ENCODE peak calls at places on chromosomes 5 and 9, in four cellular contexts. X is choroid plexus epithelial cell, U is A549, J is mucosa of descending colon. R is an unnamed sample.

GRCh38 chr5:57432876-57433275 is 49.7 kb downstream of the ACTBL2 start:
- DNase-seq in X (peak), U (peak), J (no peak), R (no peak)

GRCh38 chr5:14112998-14113652 is 30.0 kb upstream of the TRIO start:
- DNase-seq in X (no peak), U (peak), J (peak), R (no peak)

GRCh38 chr5:168532471-168532870 is 3.4 kb downstream of the FBLL1 start:
- DNase-seq in X (no peak), U (no peak), J (no peak), R (no peak)

GRCh38 chr9:36840895-36841536 is 193.1 kb downstream of the PAX5 start:
- DNase-seq in X (no peak), U (no peak), J (no peak), R (no peak)

GRCh38 chr5:172407241-172407691 is 47.1 kb downstream of the SH3PXD2B start:
- DNase-seq in X (no peak), U (no peak), J (no peak), R (no peak)

GRCh38 chr9:113807173-113808061 is 68.7 kb upstream of the ZNF618 start:
- DNase-seq in X (peak), U (peak), J (peak), R (no peak)

GRCh38 chr5:81187885-81188284 is 45.2 kb upstream of the CKMT2 start:
- DNase-seq in X (no peak), U (no peak), J (peak), R (no peak)

GRCh38 chr5:103808464-103809106 is 246.0 kb upstream of the NUDT12 start:
- DNase-seq in X (peak), U (peak), J (peak), R (no peak)

GRCh38 chr9:132672413-132672690 is 2.1 kb downstream of the GTF3C4 start:
- DNase-seq in X (no peak), U (peak), J (no peak), R (no peak)

GRCh38 chr9:111038336-111039202 is at the start of gene LPAR1:
- DNase-seq in X (peak), U (peak), J (peak), R (peak)

GRCh38 chr9:292915-293314 is 78.2 kb downstream of the DOCK8 start:
- DNase-seq in X (no peak), U (no peak), J (no peak), R (no peak)

GRCh38 chr9:8734760-8735159 is 935.2 kb upstream of the DMAC1 start:
- DNase-seq in X (no peak), U (peak), J (no peak), R (no peak)

GRCh38 chr5:159802661-159803060 is 113.6 kb upstream of the ADRA1B start:
- DNase-seq in X (no peak), U (no peak), J (no peak), R (no peak)

GRCh38 chr9:6788175-6789016 is 30.6 kb downstream of the KDM4C start:
- DNase-seq in X (peak), U (peak), J (peak), R (no peak)

GRCh38 chr5:177416334-177416733 is 7.0 kb upstream of the F12 start:
- DNase-seq in X (peak), U (peak), J (no peak), R (no peak)

GRCh38 chr9:135905380-135906282 is 1.7 kb downstream of the CAMSAP1 start:
- DNase-seq in X (no peak), U (no peak), J (no peak), R (no peak)

GRCh38 chr9:84953797-84954695 is 284.5 kb downstream of the NTRK2 start:
- DNase-seq in X (peak), U (peak), J (peak), R (peak)

GRCh38 chr5:22928821-22929482 is 75.8 kb upstream of the CDH12 start:
- DNase-seq in X (peak), U (no peak), J (no peak), R (no peak)

GRCh38 chr9:93089024-93089423 is 7.0 kb upstream of the CARD19 start:
- DNase-seq in X (no peak), U (no peak), J (no peak), R (peak)

GRCh38 chr5:98917433-98917832 is 11.4 kb downstream of the CHD1 start:
- DNase-seq in X (no peak), U (no peak), J (no peak), R (no peak)

GRCh38 chr5:10491673-10492026 is 50.0 kb downstream of the ROPN1L start:
- DNase-seq in X (no peak), U (no peak), J (no peak), R (no peak)

GRCh38 chr9:126049088-126049487 is 277.5 kb upstream of the MVB12B start:
- DNase-seq in X (no peak), U (no peak), J (no peak), R (no peak)

GRCh38 chr9:87640385-87640795 is 85.5 kb upstream of the CTSL start:
- DNase-seq in X (peak), U (no peak), J (no peak), R (peak)

GRCh38 chr5:42462089-42462488 is 38.9 kb downstream of the GHR start:
- DNase-seq in X (no peak), U (no peak), J (no peak), R (no peak)

GRCh38 chr5:59729357-59729756 is 164.2 kb downstream of the PDE4D start:
- DNase-seq in X (no peak), U (no peak), J (no peak), R (no peak)

GRCh38 chr9:127965953-127966352 is 14.8 kb downstream of the EEIG1 start:
- DNase-seq in X (no peak), U (no peak), J (no peak), R (no peak)
- H3K4me3 ChIP-seq in X (no peak), U (no peak), J (no peak), R (peak)

GRCh38 chr5:134436523-134437339 is 25.1 kb upstream of the CDKN2AIPNL start:
- DNase-seq in X (peak), U (peak), J (peak), R (no peak)

GRCh38 chr5:134432174-134432573 is 20.5 kb upstream of the CDKN2AIPNL start:
- DNase-seq in X (no peak), U (no peak), J (no peak), R (no peak)

GRCh38 chr5:134430001-134430569 is 18.4 kb upstream of the CDKN2AIPNL start:
- DNase-seq in X (no peak), U (no peak), J (no peak), R (no peak)

GRCh38 chr5:134435525-134435924 is 23.8 kb upstream of the CDKN2AIPNL start:
- DNase-seq in X (peak), U (peak), J (no peak), R (no peak)

GRCh38 chr5:134432677-134433359 is 21.1 kb upstream of the CDKN2AIPNL start:
- DNase-seq in X (peak), U (no peak), J (no peak), R (no peak)
- H3K4me3 ChIP-seq in X (no peak), U (no peak), J (no peak), R (no peak)

DNA sequence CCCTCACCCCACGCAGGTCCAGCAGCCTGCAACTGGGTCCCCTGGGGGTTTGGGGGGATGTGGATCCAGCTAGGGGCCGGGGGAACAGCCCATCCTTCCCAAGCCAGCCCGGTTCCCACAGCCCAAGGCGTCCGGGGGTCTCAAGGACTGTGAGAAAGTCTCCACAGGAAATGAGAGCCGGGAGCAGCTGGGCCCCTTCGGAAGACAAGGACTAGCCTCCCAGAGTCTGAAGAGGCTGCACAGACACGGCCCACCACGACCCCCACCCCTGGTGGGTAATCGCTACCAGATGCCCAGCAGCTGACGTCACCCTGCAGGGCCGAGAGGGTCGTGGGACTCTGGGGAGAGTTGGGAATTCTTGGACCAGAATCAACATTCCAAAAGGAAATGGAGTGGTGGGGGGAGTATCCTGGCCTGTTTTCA is 10.5 kb downstream of the SH2D3C start:
- DNase-seq in X (no peak), U (no peak), J (no peak), R (no peak)
- H3K4me3 ChIP-seq in X (no peak), U (no peak), J (no peak), R (peak)

DNA sequence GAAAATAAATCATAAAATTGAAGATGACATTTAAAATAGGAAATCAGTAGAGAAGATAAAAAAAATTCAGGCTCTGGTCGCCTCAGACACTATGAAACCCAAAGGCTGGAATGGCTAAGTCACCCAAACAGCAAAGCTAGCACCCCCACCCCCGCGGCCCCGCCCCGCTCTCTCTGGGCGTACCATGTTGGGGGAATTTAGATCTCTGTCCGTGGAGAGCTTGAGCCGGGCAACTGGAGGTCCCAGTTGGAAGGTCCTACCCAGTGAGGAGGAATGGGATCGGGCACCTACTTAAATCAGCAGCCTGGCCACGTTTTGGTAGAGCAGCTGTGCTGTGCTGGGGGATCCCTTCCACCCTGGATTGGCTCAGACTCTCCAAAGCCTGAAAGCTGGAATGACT is 150.6 kb upstream of the ANKRD55 start:
- DNase-seq in X (no peak), U (no peak), J (no peak), R (no peak)
- H3K4me3 ChIP-seq in X (no peak), U (no peak), J (no peak), R (peak)